ENCODE peak calls at places on chromosomes 5 and 9, in seven cellular contexts. E is cardiac fibroblast, O is right lobe of liver, X is HepG2, U is heart left ventricle, Q is fibroblast of pulmonary artery, Z is AG04450. Y is an unnamed sample.

GRCh38 chr9:133421615-133422542 is at the start of gene ADAMTS13:
- DNase-seq in E (no peak), X (peak; percentile 74), Q (no peak), O (no peak), U (no peak), Z (no peak), Y (no peak)

GRCh38 chr5:147098233-147098790 is 136.5 kb upstream of the STK32A start:
- DNase-seq in Z (no peak), X (peak; percentile 33), Q (peak; percentile 64), O (peak; percentile 22), U (peak; percentile 18), E (peak; percentile 53), Y (peak; percentile 68)

GRCh38 chr5:122093415-122093814 is 15.4 kb upstream of the LOX start:
- DNase-seq in U (no peak), Q (peak; percentile 60), X (no peak), Z (no peak), O (no peak), E (peak; percentile 89), Y (peak; percentile 91)

GRCh38 chr5:133696782-133697507 is 84.6 kb upstream of the FSTL4 start:
- DNase-seq in X (no peak), Z (no peak), Q (no peak), U (no peak), E (no peak), O (no peak), Y (no peak)

GRCh38 chr5:1315018-1315708 is 20.3 kb upstream of the TERT start:
- DNase-seq in Z (no peak), X (no peak), E (no peak), Q (no peak), U (no peak), O (no peak), Y (no peak)

GRCh38 chr5:115471674-115472073 is 72.9 kb downstream of the FEM1C start:
- DNase-seq in X (no peak), Z (no peak), O (peak; percentile 30), Q (peak; percentile 53), U (no peak), E (no peak), Y (no peak)

GRCh38 chr5:174503461-174504265 is 220.7 kb upstream of the MSX2 start:
- DNase-seq in U (no peak), X (no peak), O (no peak), Q (peak; percentile 65), Z (peak; percentile 36), E (peak; percentile 16), Y (peak; percentile 68)

GRCh38 chr9:14277202-14277601 is 36.7 kb downstream of the NFIB start:
- DNase-seq in U (no peak), Z (no peak), O (no peak), Q (peak; percentile 88), E (peak; percentile 89), X (no peak), Y (peak; percentile 76)

GRCh38 chr5:139492700-139493192 is 10.2 kb upstream of the STING1 start:
- DNase-seq in E (peak; percentile 55), Z (no peak), O (no peak), X (no peak), Q (peak; percentile 46), U (no peak), Y (peak; percentile 69)

GRCh38 chr9:127873886-127874285 is 3.6 kb downstream of the AK1 start:
- DNase-seq in E (no peak), Z (no peak), X (no peak), Q (peak; percentile 56), U (peak; percentile 83), O (peak; percentile 86), Y (peak; percentile 76)

GRCh38 chr5:1245901-1246576 is 20.9 kb downstream of the SLC6A18 start:
- DNase-seq in O (no peak), U (no peak), Q (no peak), X (no peak), Z (no peak), E (no peak), Y (no peak)

GRCh38 chr9:134707031-134707680 is 65.6 kb downstream of the COL5A1 start:
- DNase-seq in O (no peak), Z (peak; percentile 63), Q (peak; percentile 90), E (peak; percentile 86), X (peak; percentile 7), U (peak; percentile 87), Y (peak; percentile 87)

GRCh38 chr5:160211352-160211751 is 18.0 kb upstream of the FABP6 start:
- DNase-seq in Q (no peak), X (no peak), U (no peak), Z (no peak), E (no peak), O (no peak), Y (no peak)

GRCh38 chr9:16622541-16622940 is 247.9 kb downstream of the BNC2 start:
- DNase-seq in E (no peak), O (no peak), Q (no peak), X (no peak), U (no peak), Z (no peak), Y (no peak)
- H3K4me3 ChIP-seq in E (no peak overlapping the region), O (no peak overlapping the region), Q (no peak overlapping the region), X (no peak overlapping the region), U (no peak overlapping the region), Z (no peak overlapping the region), Y (no peak overlapping the region)

DNA sequence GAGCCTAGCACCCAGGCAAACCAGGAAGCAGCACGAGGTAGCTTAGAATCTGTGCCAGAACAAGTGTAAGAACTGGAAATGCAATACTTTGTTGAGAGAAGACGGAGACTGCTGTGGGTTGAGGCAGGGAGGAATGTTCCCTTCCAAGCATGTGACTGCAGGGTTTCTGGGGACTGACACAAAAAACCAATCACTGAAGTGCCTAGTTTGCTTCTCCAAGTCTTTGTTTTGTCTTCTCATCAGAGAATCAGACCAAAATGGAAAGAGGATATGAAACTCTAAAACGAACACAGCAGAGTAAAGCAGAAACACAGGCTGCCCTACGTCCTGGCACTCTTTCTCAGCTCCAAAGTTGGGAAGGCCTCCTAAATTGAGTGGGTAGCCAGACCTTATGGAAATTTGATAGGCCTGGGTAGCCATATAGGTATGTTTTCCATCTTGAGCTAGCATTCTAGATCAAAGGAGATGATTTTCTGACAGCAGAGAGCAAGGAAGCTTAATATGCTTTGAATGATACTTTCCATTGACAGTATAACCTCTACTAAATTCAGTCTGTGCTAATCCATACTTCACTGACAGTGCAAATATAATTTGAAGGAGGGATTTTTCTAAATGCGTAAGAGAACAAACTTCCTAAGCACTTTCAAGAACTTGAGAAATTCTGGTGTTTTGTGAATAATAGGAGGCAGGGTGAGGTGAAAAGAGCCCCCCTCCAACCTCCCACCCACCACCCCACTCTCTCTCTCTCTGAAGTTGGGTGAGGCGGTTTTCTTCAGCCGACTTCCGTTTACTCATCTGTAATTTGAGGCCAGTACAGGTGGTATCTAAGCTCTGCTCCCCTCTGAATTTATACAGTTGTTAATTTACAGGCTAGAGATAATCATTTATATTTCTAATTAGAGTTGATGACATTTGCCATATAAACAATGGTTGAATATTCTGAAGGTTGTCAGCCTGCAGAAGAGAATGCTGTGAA is 5.5 kb downstream of the ADRB2 start:
- DNase-seq in E (no peak), Z (no peak), U (no peak), Q (no peak), O (no peak), X (no peak), Y (no peak)
- H3K4me3 ChIP-seq in E (no peak overlapping the region), Z (no peak overlapping the region), U (peak overlapping the region; percentile 66), Q (no peak overlapping the region), O (no peak overlapping the region), X (no peak overlapping the region), Y (no peak overlapping the region)

GRCh38 chr5:75574791-75575190 is 36.5 kb upstream of the ANKDD1B start:
- DNase-seq in E (peak; percentile 49), U (no peak), Q (peak; percentile 35), O (no peak), X (no peak), Z (no peak), Y (peak; percentile 63)
- H3K4me3 ChIP-seq in E (no peak overlapping the region), U (no peak overlapping the region), Q (no peak overlapping the region), O (no peak overlapping the region), X (no peak overlapping the region), Z (no peak overlapping the region), Y (no peak overlapping the region)

GRCh38 chr9:708556-709432 is 132.7 kb upstream of the DMRT1 start:
- DNase-seq in X (peak; percentile 93), Z (no peak), E (peak; percentile 5), O (peak; percentile 61), Q (no peak), U (no peak), Y (peak; percentile 30)
- H3K4me3 ChIP-seq in X (peak overlapping the region; percentile 63), Z (peak overlapping the region; percentile 56), E (peak overlapping the region; percentile 19), O (peak overlapping the region; percentile 38), Q (no peak overlapping the region), U (peak overlapping the region; percentile 26), Y (peak overlapping the region; percentile 65)

DNA sequence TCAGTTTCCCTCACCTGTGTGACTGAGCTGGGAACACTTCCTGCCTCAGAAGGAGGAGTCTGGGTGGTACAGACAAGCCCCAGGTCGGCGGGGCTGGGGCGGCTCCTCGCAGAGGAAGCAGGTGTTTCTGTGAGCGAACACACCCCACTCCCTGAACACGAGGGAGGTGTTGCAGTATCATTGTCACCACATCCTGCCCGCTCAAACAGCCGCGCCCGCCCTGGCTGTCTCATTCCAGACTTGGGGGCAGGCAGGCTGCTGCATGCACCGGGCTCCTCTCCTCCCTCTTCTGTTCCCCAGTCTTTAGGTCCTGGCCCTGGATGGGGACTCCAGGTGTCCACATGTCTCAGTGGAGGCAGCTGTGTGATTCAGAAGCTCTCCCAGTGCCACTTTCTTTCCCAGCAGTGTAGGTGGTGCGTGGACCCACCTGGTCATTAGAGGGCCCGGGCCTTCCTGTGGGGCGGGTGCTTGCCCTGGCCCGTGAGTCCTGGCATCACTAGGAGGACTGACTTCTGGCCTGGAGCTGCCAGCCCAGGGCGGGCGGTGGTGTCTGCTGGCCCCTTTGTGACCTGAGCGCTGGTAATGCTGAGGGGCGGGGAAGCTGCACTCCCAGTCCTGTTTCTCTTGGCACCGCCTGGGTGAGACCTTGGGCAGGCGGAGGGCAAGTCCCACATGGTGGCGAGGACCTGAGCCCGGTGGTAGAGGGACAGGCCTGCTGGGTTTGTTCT is 18.3 kb upstream of the PHYHD1 start:
- DNase-seq in O (no peak), U (peak; percentile 66), E (no peak), Q (no peak), X (no peak), Z (no peak), Y (no peak)
- H3K4me3 ChIP-seq in O (no peak overlapping the region), U (no peak overlapping the region), E (no peak overlapping the region), Q (no peak overlapping the region), X (no peak overlapping the region), Z (no peak overlapping the region), Y (no peak overlapping the region)